ENCODE peak calls at places on chromosomes 7 and 10, in ten cellular contexts. C is A549; M is CD4-positive, CD25-positive, alpha-beta regulatory T cell; J is heart right ventricle; L is GM23248; Z is IMR-90; P is tibial artery; N is sigmoid colon; B is hepatocyte; Y is effector memory CD4-positive, alpha-beta T cell. X is an unnamed sample.
A peak's percentile ranks its signal among the peaks of the same experiment; 100 is the strongest.

GRCh38 chr10:74856940-74857339 is 30.5 kb downstream of the KAT6B start:
- DNase-seq in Y (no peak), Z (no peak), N (no peak), M (no peak), B (no peak), C (no peak), J (no peak), L (no peak), P (no peak), X (no peak)

GRCh38 chr10:118595598-118596425 is at the start of gene PRLHR:
- DNase-seq in J (no peak), Y (no peak), M (no peak), C (peak; percentile 35), B (peak; percentile 74), P (no peak), N (no peak), Z (peak; percentile 10), L (peak; percentile 59), X (peak; percentile 3)

GRCh38 chr10:129970404-129971364 is 6.6 kb upstream of the EBF3 start:
- DNase-seq in C (no peak), L (no peak), N (peak; percentile 61), B (no peak), P (no peak), M (no peak), Y (no peak), J (peak; percentile 25), Z (no peak), X (no peak)

GRCh38 chr10:33799281-33799943 is 464.9 kb upstream of the NRP1 start:
- DNase-seq in C (no peak), L (no peak), Z (no peak), J (no peak), Y (no peak), N (no peak), M (no peak), P (no peak), B (no peak), X (no peak)

GRCh38 chr7:127726481-127726880 is 74.5 kb downstream of the SND1 start:
- DNase-seq in J (no peak), P (no peak), Z (no peak), M (no peak), B (no peak), L (no peak), C (no peak), N (no peak), Y (no peak), X (no peak)

GRCh38 chr7:47441796-47442744 is 139.8 kb downstream of the TNS3 start:
- DNase-seq in M (no peak), N (no peak), C (no peak), J (no peak), P (no peak), B (no peak), Y (no peak), L (peak; percentile 73), Z (no peak), X (no peak)

GRCh38 chr7:140416560-140416959 is 12.7 kb downstream of the RAB19 start:
- DNase-seq in P (no peak), Y (no peak), L (no peak), N (no peak), M (no peak), Z (no peak), B (no peak), J (no peak), C (no peak), X (no peak)

GRCh38 chr7:151503902-151504714 is 15.6 kb downstream of the RHEB start:
- DNase-seq in Z (peak; percentile 91), N (peak; percentile 80), Y (no peak), C (no peak), B (peak; percentile 44), J (no peak), P (peak; percentile 64), M (no peak), L (peak; percentile 91), X (no peak)

GRCh38 chr7:155999631-156000489 is 187.6 kb upstream of the SHH start:
- DNase-seq in C (no peak), P (no peak), L (no peak), J (no peak), Y (no peak), M (no peak), N (no peak), Z (no peak), B (no peak), X (no peak)

GRCh38 chr10:11397980-11398580 is 213.4 kb downstream of the USP6NL start:
- DNase-seq in B (no peak), C (no peak), L (peak; percentile 48), J (peak; percentile 37), Y (no peak), Z (peak; percentile 5), P (no peak), N (peak; percentile 78), M (no peak), X (no peak)

GRCh38 chr10:47021850-47022249 is 110.6 kb downstream of the PTPN20 start:
- DNase-seq in P (no peak), N (no peak), C (peak; percentile 28), J (no peak), M (no peak), Y (no peak), B (no peak), Z (no peak), L (no peak), X (no peak)

GRCh38 chr10:127910464-127910770 is 3.5 kb downstream of the PTPRE start:
- DNase-seq in M (no peak), Z (no peak), Y (no peak), C (no peak), N (no peak), P (no peak), B (no peak), J (no peak), L (no peak), X (no peak)
- H3K4me3 ChIP-seq in M (no peak overlapping the region), Z (no peak overlapping the region), Y (no peak overlapping the region), C (no peak overlapping the region), N (no peak overlapping the region), P (no peak overlapping the region), B (no peak overlapping the region), J (no peak overlapping the region), L (no peak overlapping the region), X (no peak overlapping the region)

DNA sequence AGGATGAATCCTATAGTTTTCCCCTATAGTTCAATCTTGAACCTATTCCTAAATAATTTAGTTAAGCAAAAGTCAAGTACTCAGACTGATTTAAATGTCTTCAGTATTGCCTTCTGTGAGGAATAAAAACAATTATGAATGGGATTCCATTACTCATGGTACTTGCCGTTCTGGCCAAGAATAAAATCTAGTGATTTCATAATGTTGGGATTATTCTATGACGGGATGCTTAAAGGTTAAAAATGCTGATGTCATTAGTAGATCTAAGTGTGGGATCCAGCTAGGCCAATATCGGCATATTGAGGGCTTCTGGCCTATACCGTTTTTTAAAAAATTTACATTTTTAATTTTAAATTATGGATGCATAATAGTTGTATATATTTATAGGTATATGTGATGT is 5.3 kb downstream of the BPGM start:
- DNase-seq in J (no peak), B (no peak), L (peak; percentile 59), Z (no peak), P (no peak), Y (no peak), M (no peak), C (no peak), N (no peak), X (no peak)
- H3K27ac ChIP-seq in J (no peak overlapping the region), B (no peak overlapping the region), L (no peak overlapping the region), Z (no peak overlapping the region), P (no peak overlapping the region), Y (no peak overlapping the region), M (no peak overlapping the region), C (no peak overlapping the region), N (no peak overlapping the region), X (no peak overlapping the region)

DNA sequence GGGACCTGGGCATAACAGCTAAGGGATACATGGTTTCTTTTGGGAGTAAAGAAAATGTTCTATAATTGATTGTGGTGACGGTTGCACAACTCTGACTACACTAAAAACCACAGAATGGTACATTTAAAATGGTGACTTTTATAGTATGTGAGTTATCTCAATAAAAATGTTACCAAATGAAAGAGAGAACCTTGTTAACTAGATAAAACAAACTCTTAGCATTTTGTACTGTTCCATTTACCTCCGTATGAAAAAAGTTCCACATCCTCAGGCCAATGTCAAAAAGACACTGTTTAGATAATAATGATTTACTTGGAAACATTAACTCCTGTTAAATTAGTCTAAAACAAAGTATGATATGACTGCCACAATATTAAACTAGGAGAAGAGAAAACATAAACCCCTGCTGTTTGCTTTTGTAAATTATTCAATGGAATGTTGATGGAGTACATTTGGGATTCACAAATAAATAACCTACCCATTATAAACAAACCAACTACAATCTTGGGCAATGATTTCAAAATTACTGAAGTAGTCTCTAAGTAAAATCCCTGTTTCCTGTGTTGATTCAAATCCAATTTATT is 60.7 kb downstream of the SMURF1 start:
- DNase-seq in P (no peak), J (no peak), M (no peak), L (peak; percentile 44), B (no peak), Y (no peak), C (no peak), N (no peak), Z (peak; percentile 26), X (no peak)
- H3K4me1 ChIP-seq in P (peaks cover 24% of the 10 kb centered on the region), J (peaks cover 9% of the 10 kb centered on the region), M (no peaks in the 10 kb centered on the region), L (peaks cover 17% of the 10 kb centered on the region), B (peaks cover 9% of the 10 kb centered on the region), Y (no peaks in the 10 kb centered on the region), C (peaks cover 26% of the 10 kb centered on the region), N (no peaks in the 10 kb centered on the region), Z (peaks cover 12% of the 10 kb centered on the region), X (peaks cover 4% of the 10 kb centered on the region)

DNA sequence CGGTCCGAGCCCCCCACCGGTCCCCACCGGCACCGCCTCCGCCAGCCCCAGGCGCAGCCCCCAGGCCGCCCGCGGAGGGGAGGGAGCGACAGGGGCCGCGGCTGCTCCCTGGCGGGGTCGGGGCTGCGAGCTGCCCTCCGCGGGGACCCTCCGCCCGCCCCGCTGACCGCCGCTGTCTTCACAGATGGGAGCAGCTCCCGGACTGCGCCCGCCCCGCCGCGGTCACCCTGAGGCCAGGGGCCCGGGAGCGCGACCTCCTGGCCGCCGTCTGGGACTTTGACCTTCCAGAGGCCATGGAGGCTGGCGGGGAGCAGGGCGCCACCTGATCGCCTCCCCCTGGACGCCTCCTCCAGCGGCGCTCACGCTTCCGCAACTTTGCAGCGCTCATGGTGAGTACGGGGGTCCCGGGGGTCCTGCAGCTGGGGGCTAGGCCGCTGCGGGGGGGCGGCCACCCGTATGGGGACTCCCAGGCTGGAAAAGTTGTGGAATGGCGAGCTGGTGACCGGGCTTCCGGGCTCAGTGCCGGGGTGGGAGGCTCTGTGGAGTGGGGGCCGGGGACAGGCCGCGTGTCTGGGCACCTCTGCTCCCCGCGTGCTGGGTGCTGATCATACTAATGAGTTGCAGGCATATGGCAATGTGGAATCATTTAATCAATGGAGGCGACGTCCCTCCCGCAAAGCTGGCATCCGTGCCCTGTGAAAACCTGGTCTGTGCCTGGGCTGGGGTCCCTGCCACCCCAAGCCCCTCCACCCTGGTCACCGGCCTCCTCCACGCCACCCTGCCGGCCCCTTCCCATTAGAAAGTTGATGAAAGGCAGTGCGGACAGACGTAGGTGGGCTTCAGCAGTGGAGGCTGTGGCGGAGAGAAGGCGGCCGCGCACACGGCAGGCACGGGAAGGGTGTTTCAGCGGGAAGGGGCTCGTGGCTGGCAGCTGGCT is 1.1 kb downstream of the ADGRA1 start:
- DNase-seq in N (no peak), P (no peak), Y (no peak), Z (no peak), J (no peak), C (no peak), L (no peak), B (no peak), M (no peak), X (no peak)
- H3K4me3 ChIP-seq in N (no peak overlapping the region), P (no peak overlapping the region), Y (no peak overlapping the region), Z (no peak overlapping the region), J (no peak overlapping the region), C (peak overlapping the region; percentile 40), L (no peak overlapping the region), B (no peak overlapping the region), M (no peak overlapping the region), X (no peak overlapping the region)

X was measured in CD4-positive, alpha-beta memory T cell.